ENCODE peak calls at places on chromosomes 12 and 14, in seven cellular contexts. Y is HepG2, O is non-pigmented ciliary epithelial cell, D is left kidney, K is AG04449, I is progenitor cell of endocrine pancreas, A is anterior cingulate cortex. F is an unnamed sample.

GRCh38 chr12:23204933-23205778 is 580.2 kb downstream of the ETNK1 start:
- DNase-seq in Y (peak; percentile 54), O (peak; percentile 27), D (peak; percentile 74), K (peak; percentile 2), I (no peak), A (no peak), F (peak; percentile 30)

GRCh38 chr12:14845350-14845750 is 2.0 kb upstream of the ART4 start:
- DNase-seq in Y (peak; percentile 56), O (no peak), D (peak; percentile 87), K (no peak), I (peak; percentile 44), A (peak; percentile 15), F (peak; percentile 48)

GRCh38 chr12:13817131-13817530 is 164.3 kb downstream of the GRIN2B start:
- DNase-seq in Y (no peak), O (no peak), D (peak; percentile 46), K (no peak), I (no peak), A (no peak), F (no peak)

GRCh38 chr12:103858335-103858734 is 17.3 kb upstream of the NT5DC3 start:
- DNase-seq in Y (no peak), O (no peak), D (no peak), K (no peak), I (no peak), A (no peak), F (no peak)

GRCh38 chr14:100066984-100067383 is 1.8 kb downstream of the EVL start:
- DNase-seq in Y (no peak), O (no peak), D (no peak), K (no peak), I (no peak), A (no peak), F (no peak)

GRCh38 chr12:64086946-64087345 is 135.2 kb downstream of the KICS2 start:
- DNase-seq in Y (no peak), O (no peak), D (no peak), K (no peak), I (no peak), A (no peak), F (no peak)

GRCh38 chr12:49706351-49707126 is 666 bp downstream of the FMNL3 start:
- DNase-seq in Y (no peak), O (no peak), D (peak; percentile 82), K (no peak), I (peak; percentile 14), A (peak; percentile 47), F (no peak)

GRCh38 chr14:94400454-94400853 is 12.1 kb upstream of the SERPINA1 start:
- DNase-seq in Y (peak; percentile 91), O (no peak), D (no peak), K (no peak), I (no peak), A (peak; percentile 4), F (no peak)

GRCh38 chr14:23578560-23579310 is at the start of gene JPH4:
- DNase-seq in Y (no peak), O (no peak), D (peak; percentile 89), K (no peak), I (no peak), A (peak; percentile 69), F (no peak)

GRCh38 chr14:74856366-74856765 is 19.6 kb downstream of the PROX2 start:
- DNase-seq in Y (no peak), O (no peak), D (no peak), K (no peak), I (no peak), A (no peak), F (no peak)

GRCh38 chr12:119630223-119630781 is 36.7 kb downstream of the TMEM233 start:
- DNase-seq in Y (no peak), O (no peak), D (no peak), K (no peak), I (no peak), A (no peak), F (no peak)

GRCh38 chr12:121637231-121637914 is 11.0 kb downstream of the ORAI1 start:
- DNase-seq in Y (no peak), O (no peak), D (peak; percentile 18), K (no peak), I (no peak), A (no peak), F (no peak)

GRCh38 chr12:117854339-117855012 is 114.3 kb downstream of the KSR2 start:
- DNase-seq in Y (peak; percentile 38), O (no peak), D (peak; percentile 74), K (no peak), I (peak; percentile 58), A (peak; percentile 51), F (no peak)

GRCh38 chr14:64891839-64892375 is 12.2 kb upstream of the SPTB start:
- DNase-seq in Y (peak; percentile 56), O (no peak), D (peak; percentile 82), K (peak; percentile 38), I (no peak), A (peak; percentile 9), F (peak; percentile 34)

GRCh38 chr14:79668941-79669340 is 542.4 kb downstream of the DIO2 start:
- DNase-seq in Y (no peak), O (no peak), D (peak; percentile 55), K (no peak), I (no peak), A (no peak), F (no peak)

GRCh38 chr14:89214221-89214965 is 202.6 kb downstream of the FOXN3 start:
- DNase-seq in Y (peak; percentile 86), O (no peak), D (peak; percentile 61), K (no peak), I (no peak), A (peak; percentile 51), F (no peak)

GRCh38 chr12:10320643-10321042 is 13.0 kb downstream of the KLRD1 start:
- DNase-seq in Y (no peak), O (no peak), D (no peak), K (no peak), I (no peak), A (no peak), F (no peak)

GRCh38 chr14:68653754-68654153 is 139.1 kb downstream of the ZFP36L1 start:
- DNase-seq in Y (no peak), O (no peak), D (no peak), K (no peak), I (no peak), A (no peak), F (no peak)

GRCh38 chr12:19177754-19178153 is 48.2 kb downstream of the PLEKHA5 start:
- DNase-seq in Y (no peak), O (no peak), D (no peak), K (no peak), I (no peak), A (no peak), F (no peak)

GRCh38 chr12:30687265-30687986 is 8.2 kb downstream of the IPO8 start:
- DNase-seq in Y (peak; percentile 8), O (no peak), D (no peak), K (no peak), I (no peak), A (no peak), F (no peak)

GRCh38 chr12:54411398-54412241 is 7.4 kb downstream of the ITGA5 start:
- DNase-seq in Y (no peak), O (peak; percentile 90), D (no peak), K (peak; percentile 77), I (no peak), A (no peak), F (peak; percentile 71)

GRCh38 chr12:12723681-12724420 is 6.7 kb downstream of the CDKN1B start:
- DNase-seq in Y (no peak), O (no peak), D (peak; percentile 78), K (no peak), I (peak; percentile 44), A (peak; percentile 27), F (no peak)

GRCh38 chr12:122135437-122136031 is 38.5 kb downstream of the IL31 start:
- DNase-seq in Y (no peak), O (no peak), D (no peak), K (no peak), I (no peak), A (no peak), F (no peak)

GRCh38 chr12:8642775-8643174 is 19.9 kb downstream of the MFAP5 start:
- DNase-seq in Y (no peak), O (no peak), D (no peak), K (no peak), I (no peak), A (no peak), F (no peak)

GRCh38 chr12:9866786-9867379 is 2.3 kb downstream of the CLEC2B start:
- DNase-seq in Y (no peak), O (no peak), D (no peak), K (no peak), I (no peak), A (no peak), F (no peak)

GRCh38 chr12:6038160-6038559 is 86.3 kb downstream of the VWF start:
- DNase-seq in Y (peak; percentile 83), O (no peak), D (peak; percentile 90), K (no peak), I (peak; percentile 61), A (no peak), F (no peak)

GRCh38 chr12:130438711-130439110 is 101.0 kb downstream of the PIWIL1 start:
- DNase-seq in Y (no peak), O (no peak), D (no peak), K (no peak), I (no peak), A (no peak), F (no peak)

GRCh38 chr12:50723870-50724269 is 40.0 kb upstream of the ATF1 start:
- DNase-seq in Y (no peak), O (no peak), D (no peak), K (no peak), I (no peak), A (no peak), F (no peak)

GRCh38 chr12:25788707-25789106 is 169.8 kb upstream of the RASSF8 start:
- DNase-seq in Y (no peak), O (no peak), D (no peak), K (no peak), I (no peak), A (no peak), F (no peak)

GRCh38 chr12:110141389-110141788 is 17.2 kb downstream of the IFT81 start:
- DNase-seq in Y (no peak), O (peak; percentile 30), D (no peak), K (peak; percentile 41), I (no peak), A (no peak), F (peak; percentile 45)